ENCODE peak calls at places on chromosomes 6 and 20, in four cellular contexts. One of them, this sample, is unnamed.

GRCh38 chr6:2403546-2403945 is 158.1 kb upstream of the GMDS start:
- DNase-seq in AG09319: no peak
- DNase-seq in activated naive CD8-positive, alpha-beta T cell treated with anti-CD3 and anti-CD28 coated beads for 36 hours: no peak
- DNase-seq in nephron progenitor cell: no peak
- DNase-seq in this sample: peak; percentile 69

GRCh38 chr6:36104836-36105235 is 25.5 kb upstream of the MAPK13 start:
- DNase-seq in nephron progenitor cell: no peak
- DNase-seq in activated naive CD8-positive, alpha-beta T cell treated with anti-CD3 and anti-CD28 coated beads for 36 hours: no peak
- DNase-seq in AG09319: no peak
- DNase-seq in this sample: no peak

GRCh38 chr6:20415304-20416062 is 13.8 kb downstream of the E2F3 start:
- DNase-seq in nephron progenitor cell: no peak
- DNase-seq in activated naive CD8-positive, alpha-beta T cell treated with anti-CD3 and anti-CD28 coated beads for 36 hours: no peak
- DNase-seq in AG09319: no peak
- DNase-seq in this sample: no peak

GRCh38 chr20:2093200-2093781 is 8.3 kb upstream of the STK35 start:
- DNase-seq in activated naive CD8-positive, alpha-beta T cell treated with anti-CD3 and anti-CD28 coated beads for 36 hours: peak; percentile 28
- DNase-seq in AG09319: no peak
- DNase-seq in nephron progenitor cell: peak; percentile 23
- DNase-seq in this sample: no peak

GRCh38 chr6:42618686-42619085 is 54.9 kb downstream of the UBR2 start:
- DNase-seq in AG09319: peak; percentile 67
- DNase-seq in activated naive CD8-positive, alpha-beta T cell treated with anti-CD3 and anti-CD28 coated beads for 36 hours: no peak
- DNase-seq in nephron progenitor cell: no peak
- DNase-seq in this sample: no peak

GRCh38 chr20:50750145-50750671 is 18.8 kb downstream of the PARD6B start:
- DNase-seq in AG09319: no peak
- DNase-seq in nephron progenitor cell: no peak
- DNase-seq in activated naive CD8-positive, alpha-beta T cell treated with anti-CD3 and anti-CD28 coated beads for 36 hours: no peak
- DNase-seq in this sample: peak; percentile 10

GRCh38 chr6:10837009-10837691 is 1.2 kb downstream of the MAK start:
- DNase-seq in nephron progenitor cell: peak; percentile 63
- DNase-seq in activated naive CD8-positive, alpha-beta T cell treated with anti-CD3 and anti-CD28 coated beads for 36 hours: no peak
- DNase-seq in AG09319: no peak
- DNase-seq in this sample: peak; percentile 30

GRCh38 chr6:4258733-4259132 is 123.4 kb upstream of the ECI2 start:
- DNase-seq in activated naive CD8-positive, alpha-beta T cell treated with anti-CD3 and anti-CD28 coated beads for 36 hours: no peak
- DNase-seq in AG09319: no peak
- DNase-seq in nephron progenitor cell: no peak
- DNase-seq in this sample: no peak

GRCh38 chr6:35776364-35777215 is at the start of gene CLPSL2:
- DNase-seq in AG09319: no peak
- DNase-seq in nephron progenitor cell: peak; percentile 70
- DNase-seq in activated naive CD8-positive, alpha-beta T cell treated with anti-CD3 and anti-CD28 coated beads for 36 hours: peak; percentile 16
- DNase-seq in this sample: no peak

GRCh38 chr6:116562614-116563013 is 8.7 kb upstream of the RWDD1 start:
- DNase-seq in nephron progenitor cell: no peak
- DNase-seq in activated naive CD8-positive, alpha-beta T cell treated with anti-CD3 and anti-CD28 coated beads for 36 hours: no peak
- DNase-seq in AG09319: no peak
- DNase-seq in this sample: no peak

GRCh38 chr20:61510778-61511330 is 258.8 kb downstream of the CDH4 start:
- DNase-seq in AG09319: no peak
- DNase-seq in activated naive CD8-positive, alpha-beta T cell treated with anti-CD3 and anti-CD28 coated beads for 36 hours: no peak
- DNase-seq in nephron progenitor cell: no peak
- DNase-seq in this sample: no peak

GRCh38 chr6:34015576-34015975 is 130.3 kb downstream of the GRM4 start:
- DNase-seq in nephron progenitor cell: no peak
- DNase-seq in activated naive CD8-positive, alpha-beta T cell treated with anti-CD3 and anti-CD28 coated beads for 36 hours: no peak
- DNase-seq in AG09319: no peak
- DNase-seq in this sample: no peak

GRCh38 chr6:143427109-143427817 is 23.2 kb downstream of the ADAT2 start:
- DNase-seq in AG09319: peak; percentile 95
- DNase-seq in activated naive CD8-positive, alpha-beta T cell treated with anti-CD3 and anti-CD28 coated beads for 36 hours: peak; percentile 69
- DNase-seq in nephron progenitor cell: peak; percentile 79
- DNase-seq in this sample: peak; percentile 60

GRCh38 chr20:36028106-36028826 is 59.9 kb downstream of the CNBD2 start:
- DNase-seq in AG09319: no peak
- DNase-seq in nephron progenitor cell: no peak
- DNase-seq in activated naive CD8-positive, alpha-beta T cell treated with anti-CD3 and anti-CD28 coated beads for 36 hours: no peak
- DNase-seq in this sample: no peak

GRCh38 chr6:95866732-95867131 is 149.0 kb upstream of the FUT9 start:
- DNase-seq in activated naive CD8-positive, alpha-beta T cell treated with anti-CD3 and anti-CD28 coated beads for 36 hours: no peak
- DNase-seq in nephron progenitor cell: no peak
- DNase-seq in AG09319: no peak
- DNase-seq in this sample: no peak

GRCh38 chr6:152723398-152723797 is 25.7 kb downstream of the MYCT1 start:
- DNase-seq in AG09319: no peak
- DNase-seq in nephron progenitor cell: no peak
- DNase-seq in activated naive CD8-positive, alpha-beta T cell treated with anti-CD3 and anti-CD28 coated beads for 36 hours: no peak
- DNase-seq in this sample: no peak

GRCh38 chr20:63979549-63980316 is at the start of gene SAMD10:
- DNase-seq in nephron progenitor cell: peak; percentile 72
- DNase-seq in activated naive CD8-positive, alpha-beta T cell treated with anti-CD3 and anti-CD28 coated beads for 36 hours: peak; percentile 95
- DNase-seq in AG09319: no peak
- DNase-seq in this sample: peak; percentile 67

GRCh38 chr6:26486358-26486757 is 13.7 kb upstream of the BTN1A1 start:
- DNase-seq in AG09319: no peak
- DNase-seq in nephron progenitor cell: no peak
- DNase-seq in activated naive CD8-positive, alpha-beta T cell treated with anti-CD3 and anti-CD28 coated beads for 36 hours: no peak
- DNase-seq in this sample: no peak

GRCh38 chr6:34630040-34630439 is 66.5 kb downstream of the ILRUN start:
- DNase-seq in activated naive CD8-positive, alpha-beta T cell treated with anti-CD3 and anti-CD28 coated beads for 36 hours: no peak
- DNase-seq in nephron progenitor cell: no peak
- DNase-seq in AG09319: peak; percentile 64
- DNase-seq in this sample: no peak

GRCh38 chr6:119312441-119312840 is 37.1 kb downstream of the MAN1A1 start:
- DNase-seq in activated naive CD8-positive, alpha-beta T cell treated with anti-CD3 and anti-CD28 coated beads for 36 hours: no peak
- DNase-seq in nephron progenitor cell: no peak
- DNase-seq in AG09319: no peak
- DNase-seq in this sample: no peak

GRCh38 chr6:32046450-32047083 is 8.4 kb downstream of the CYP21A2 start:
- DNase-seq in AG09319: no peak
- DNase-seq in nephron progenitor cell: no peak
- DNase-seq in activated naive CD8-positive, alpha-beta T cell treated with anti-CD3 and anti-CD28 coated beads for 36 hours: no peak
- DNase-seq in this sample: peak; percentile 23

GRCh38 chr6:10434235-10434634 is 19.4 kb upstream of the TFAP2A start:
- DNase-seq in nephron progenitor cell: no peak
- DNase-seq in AG09319: no peak
- DNase-seq in activated naive CD8-positive, alpha-beta T cell treated with anti-CD3 and anti-CD28 coated beads for 36 hours: no peak
- DNase-seq in this sample: no peak

GRCh38 chr20:46302119-46302518 is 6.2 kb downstream of the CDH22 start:
- DNase-seq in nephron progenitor cell: no peak
- DNase-seq in AG09319: no peak
- DNase-seq in activated naive CD8-positive, alpha-beta T cell treated with anti-CD3 and anti-CD28 coated beads for 36 hours: no peak
- DNase-seq in this sample: no peak

GRCh38 chr6:30881987-30882763 is 2.1 kb upstream of the DDR1 start:
- DNase-seq in activated naive CD8-positive, alpha-beta T cell treated with anti-CD3 and anti-CD28 coated beads for 36 hours: no peak
- DNase-seq in nephron progenitor cell: peak; percentile 70
- DNase-seq in AG09319: no peak
- DNase-seq in this sample: peak; percentile 32

GRCh38 chr20:50056951-50057403 is 56.0 kb downstream of the UBE2V1 start:
- DNase-seq in activated naive CD8-positive, alpha-beta T cell treated with anti-CD3 and anti-CD28 coated beads for 36 hours: no peak
- DNase-seq in nephron progenitor cell: no peak
- DNase-seq in AG09319: no peak
- DNase-seq in this sample: no peak

GRCh38 chr6:87705070-87705691 is 3.1 kb upstream of the AKIRIN2 start:
- DNase-seq in nephron progenitor cell: no peak
- DNase-seq in AG09319: no peak
- DNase-seq in activated naive CD8-positive, alpha-beta T cell treated with anti-CD3 and anti-CD28 coated beads for 36 hours: peak; percentile 35
- DNase-seq in this sample: no peak

GRCh38 chr6:56827908-56828649 is 126.8 kb upstream of the BEND6 start:
- DNase-seq in AG09319: no peak
- DNase-seq in nephron progenitor cell: no peak
- DNase-seq in activated naive CD8-positive, alpha-beta T cell treated with anti-CD3 and anti-CD28 coated beads for 36 hours: no peak
- DNase-seq in this sample: no peak

GRCh38 chr6:14017626-14018475 is 93.1 kb downstream of the RNF182 start:
- DNase-seq in AG09319: no peak
- DNase-seq in nephron progenitor cell: peak; percentile 18
- DNase-seq in activated naive CD8-positive, alpha-beta T cell treated with anti-CD3 and anti-CD28 coated beads for 36 hours: no peak
- DNase-seq in this sample: no peak